ENCODE peak calls at places on chromosomes 12 and 14, in four cellular contexts. One of them, this sample, is unnamed.

GRCh38 chr12:12180575-12180974 is 86.3 kb downstream of the LRP6 start:
- DNase-seq in astrocyte of the cerebellum: no peak
- DNase-seq in SK-N-SH: no peak
- DNase-seq in fibroblast of the aortic adventitia: peak
- DNase-seq in this sample: no peak

GRCh38 chr12:105292705-105293104 is 37.8 kb upstream of the C12orf75 start:
- DNase-seq in astrocyte of the cerebellum: no peak
- DNase-seq in SK-N-SH: no peak
- DNase-seq in fibroblast of the aortic adventitia: peak
- DNase-seq in this sample: peak

GRCh38 chr14:53011053-53011462 is 60.2 kb upstream of the FERMT2 start:
- DNase-seq in astrocyte of the cerebellum: peak
- DNase-seq in SK-N-SH: no peak
- DNase-seq in fibroblast of the aortic adventitia: peak
- DNase-seq in this sample: peak

GRCh38 chr14:43778956-43779639 is 728.0 kb downstream of the FSCB start:
- DNase-seq in astrocyte of the cerebellum: no peak
- DNase-seq in SK-N-SH: no peak
- DNase-seq in fibroblast of the aortic adventitia: no peak
- DNase-seq in this sample: no peak

GRCh38 chr12:95918194-95918993 is 24.0 kb downstream of the CCDC38 start:
- DNase-seq in astrocyte of the cerebellum: no peak
- DNase-seq in SK-N-SH: peak
- DNase-seq in fibroblast of the aortic adventitia: peak
- DNase-seq in this sample: peak

GRCh38 chr14:81345781-81346180 is 54.3 kb downstream of the STON2 start:
- DNase-seq in astrocyte of the cerebellum: no peak
- DNase-seq in SK-N-SH: no peak
- DNase-seq in fibroblast of the aortic adventitia: no peak
- DNase-seq in this sample: no peak

GRCh38 chr14:56422703-56423213 is 156.8 kb upstream of the TMEM260 start:
- DNase-seq in astrocyte of the cerebellum: peak
- DNase-seq in SK-N-SH: peak
- DNase-seq in fibroblast of the aortic adventitia: peak
- DNase-seq in this sample: peak

GRCh38 chr12:46493352-46494209 is 121.0 kb upstream of the SLC38A2 start:
- DNase-seq in astrocyte of the cerebellum: no peak
- DNase-seq in SK-N-SH: no peak
- DNase-seq in fibroblast of the aortic adventitia: no peak
- DNase-seq in this sample: no peak

GRCh38 chr14:105258846-105259245 is 10.5 kb downstream of the BTBD6 start:
- DNase-seq in astrocyte of the cerebellum: no peak
- DNase-seq in SK-N-SH: no peak
- DNase-seq in fibroblast of the aortic adventitia: no peak
- DNase-seq in this sample: no peak

GRCh38 chr14:90795744-90796143 is 20.5 kb downstream of the TTC7B start:
- DNase-seq in astrocyte of the cerebellum: peak
- DNase-seq in SK-N-SH: peak
- DNase-seq in fibroblast of the aortic adventitia: peak
- DNase-seq in this sample: peak

GRCh38 chr14:24377660-24378059 is 9.7 kb downstream of the NFATC4 start:
- DNase-seq in astrocyte of the cerebellum: no peak
- DNase-seq in SK-N-SH: no peak
- DNase-seq in fibroblast of the aortic adventitia: no peak
- DNase-seq in this sample: no peak

GRCh38 chr12:62714409-62715075 is 220.4 kb downstream of the PPM1H start:
- DNase-seq in astrocyte of the cerebellum: no peak
- DNase-seq in SK-N-SH: peak
- DNase-seq in fibroblast of the aortic adventitia: peak
- DNase-seq in this sample: no peak

GRCh38 chr12:114944736-114945135 is 260.8 kb upstream of the TBX3 start:
- DNase-seq in astrocyte of the cerebellum: no peak
- DNase-seq in SK-N-SH: no peak
- DNase-seq in fibroblast of the aortic adventitia: no peak
- DNase-seq in this sample: no peak

GRCh38 chr12:110940933-110941332 is 20.6 kb upstream of the MYL2 start:
- DNase-seq in astrocyte of the cerebellum: no peak
- DNase-seq in SK-N-SH: no peak
- DNase-seq in fibroblast of the aortic adventitia: no peak
- DNase-seq in this sample: no peak

GRCh38 chr14:101090976-101091375 is 187.5 kb upstream of the RTL1 start:
- DNase-seq in astrocyte of the cerebellum: no peak
- DNase-seq in SK-N-SH: no peak
- DNase-seq in fibroblast of the aortic adventitia: no peak
- DNase-seq in this sample: no peak

GRCh38 chr12:128180166-128180565 is 86.8 kb upstream of the TMEM132C start:
- DNase-seq in astrocyte of the cerebellum: no peak
- DNase-seq in SK-N-SH: no peak
- DNase-seq in fibroblast of the aortic adventitia: no peak
- DNase-seq in this sample: no peak

GRCh38 chr12:67617619-67618018 is 30.9 kb upstream of the DYRK2 start:
- DNase-seq in astrocyte of the cerebellum: no peak
- DNase-seq in SK-N-SH: no peak
- DNase-seq in fibroblast of the aortic adventitia: no peak
- DNase-seq in this sample: no peak

GRCh38 chr12:2284857-2285256 is 232.1 kb downstream of the CACNA1C start:
- DNase-seq in astrocyte of the cerebellum: peak
- DNase-seq in SK-N-SH: peak
- DNase-seq in fibroblast of the aortic adventitia: peak
- DNase-seq in this sample: peak

DNA sequence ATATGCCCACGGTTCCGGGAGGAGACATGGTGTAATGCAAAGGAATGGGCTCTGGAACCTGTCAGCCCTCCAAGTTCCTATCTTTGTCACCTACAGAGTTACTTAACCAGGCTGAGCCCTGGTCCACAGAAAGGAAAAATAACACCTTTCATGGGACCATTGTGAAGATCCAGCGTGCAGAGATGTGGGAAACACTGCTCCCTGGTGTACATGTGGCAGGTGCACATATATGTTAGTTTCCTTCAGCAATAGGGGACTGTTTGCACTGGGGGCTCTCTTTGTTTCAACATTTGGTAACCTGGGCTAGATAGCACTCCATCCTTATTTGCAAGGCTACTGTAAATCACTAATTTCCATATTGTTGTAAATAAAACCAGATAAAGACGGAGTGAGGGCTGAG is 72.3 kb downstream of the ANO2 start:
- DNase-seq in astrocyte of the cerebellum: no peak
- DNase-seq in SK-N-SH: no peak
- DNase-seq in fibroblast of the aortic adventitia: no peak
- DNase-seq in this sample: no peak
- TF ChIP-seq CTCF in astrocyte of the cerebellum: peak
- TF ChIP-seq CTCF in SK-N-SH: peak
- TF ChIP-seq CTCF in fibroblast of the aortic adventitia: no peak
- TF ChIP-seq CTCF in this sample: no peak

GRCh38 chr12:50545783-50546182 is 41.0 kb downstream of the DIP2B start:
- DNase-seq in astrocyte of the cerebellum: no peak
- DNase-seq in SK-N-SH: no peak
- DNase-seq in fibroblast of the aortic adventitia: no peak
- DNase-seq in this sample: no peak
- H3K4me3 ChIP-seq in astrocyte of the cerebellum: no peak
- H3K4me3 ChIP-seq in SK-N-SH: no peak
- H3K4me3 ChIP-seq in fibroblast of the aortic adventitia: no peak
- H3K4me3 ChIP-seq in this sample: no peak

DNA sequence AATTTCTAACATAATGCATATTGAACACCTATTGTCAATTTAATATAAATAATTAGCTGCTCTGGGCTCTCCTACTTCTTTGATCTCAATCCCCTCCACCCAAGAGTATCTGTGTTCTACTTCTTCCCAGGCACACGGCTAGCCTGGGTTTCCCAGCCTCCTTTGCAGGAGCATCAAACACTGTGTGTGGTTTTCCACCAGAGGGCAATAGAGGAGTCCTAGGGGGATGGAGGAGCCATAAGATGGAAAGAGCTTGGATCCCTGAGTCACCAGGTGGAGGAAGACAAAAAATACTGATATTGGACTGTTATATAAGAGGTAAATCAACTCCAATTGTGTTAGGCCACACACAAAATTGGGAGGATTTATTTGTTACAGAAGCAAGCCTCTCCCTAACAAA is 333.7 kb downstream of the GLT1D1 start:
- DNase-seq in astrocyte of the cerebellum: no peak
- DNase-seq in SK-N-SH: peak
- DNase-seq in fibroblast of the aortic adventitia: no peak
- DNase-seq in this sample: no peak
- TF ChIP-seq CTCF in astrocyte of the cerebellum: peak
- TF ChIP-seq CTCF in SK-N-SH: no peak
- TF ChIP-seq CTCF in fibroblast of the aortic adventitia: no peak
- TF ChIP-seq CTCF in this sample: no peak

GRCh38 chr14:99602054-99602787 is 1.8 kb downstream of the CCDC85C start:
- DNase-seq in astrocyte of the cerebellum: no peak
- DNase-seq in SK-N-SH: no peak
- DNase-seq in fibroblast of the aortic adventitia: no peak
- DNase-seq in this sample: no peak
- H3K4me3 ChIP-seq in astrocyte of the cerebellum: peak
- H3K4me3 ChIP-seq in SK-N-SH: peak
- H3K4me3 ChIP-seq in fibroblast of the aortic adventitia: peak
- H3K4me3 ChIP-seq in this sample: no peak